ENCODE peak calls at places on chromosomes 3 and 15, in seven cellular contexts. J, Y, Q, F, E, B and A are unnamed samples.

GRCh38 chr15:70276401-70276800 is 178.7 kb upstream of the TLE3 start:
- DNase-seq in J (no peak), Y (no peak), Q (no peak), F (no peak), E (no peak), B (no peak), A (no peak)

GRCh38 chr15:42490246-42490742 is 647 bp downstream of the ZNF106 start:
- DNase-seq in J (peak; percentile 4), Y (no peak), Q (peak; percentile 56), F (no peak), E (no peak), B (no peak), A (no peak)

GRCh38 chr3:38031022-38031994 is 1.9 kb upstream of the PLCD1 start:
- DNase-seq in J (no peak), Y (peak; percentile 66), Q (no peak), F (peak; percentile 60), E (peak; percentile 92), B (peak; percentile 83), A (peak; percentile 80)

GRCh38 chr15:46685096-46685495 is 1032.2 kb upstream of the SEMA6D start:
- DNase-seq in J (no peak), Y (no peak), Q (no peak), F (no peak), E (no peak), B (no peak), A (no peak)

GRCh38 chr3:111737712-111738097 is 121.4 kb upstream of the PHLDB2 start:
- DNase-seq in J (peak; percentile 98), Y (peak; percentile 48), Q (no peak), F (peak; percentile 73), E (peak; percentile 60), B (peak; percentile 86), A (peak; percentile 35)

GRCh38 chr15:27831384-27832262 is 267.5 kb downstream of the OCA2 start:
- DNase-seq in J (no peak), Y (no peak), Q (no peak), F (no peak), E (no peak), B (no peak), A (no peak)

GRCh38 chr3:28601291-28601690 is 252.7 kb upstream of the AZI2 start:
- DNase-seq in J (no peak), Y (no peak), Q (no peak), F (no peak), E (no peak), B (no peak), A (no peak)

GRCh38 chr15:71688509-71689094 is 121.8 kb upstream of the NR2E3 start:
- DNase-seq in J (no peak), Y (no peak), Q (no peak), F (no peak), E (no peak), B (no peak), A (no peak)

GRCh38 chr15:69568621-69569020 is 116.0 kb downstream of the RPLP1 start:
- DNase-seq in J (peak; percentile 83), Y (no peak), Q (no peak), F (no peak), E (no peak), B (no peak), A (no peak)

GRCh38 chr3:123376451-123377172 is 72.3 kb downstream of the ADCY5 start:
- DNase-seq in J (no peak), Y (no peak), Q (no peak), F (no peak), E (no peak), B (peak; percentile 64), A (no peak)

GRCh38 chr3:123377173-123377740 is 71.6 kb downstream of the ADCY5 start:
- DNase-seq in J (no peak), Y (no peak), Q (no peak), F (no peak), E (no peak), B (peak; percentile 61), A (no peak)

GRCh38 chr3:123374016-123374415 is 74.9 kb downstream of the ADCY5 start:
- DNase-seq in J (no peak), Y (no peak), Q (no peak), F (no peak), E (no peak), B (peak; percentile 32), A (no peak)

GRCh38 chr3:123373535-123373987 is 75.3 kb downstream of the ADCY5 start:
- DNase-seq in J (no peak), Y (no peak), Q (no peak), F (peak; percentile 87), E (no peak), B (peak; percentile 94), A (peak; percentile 55)

GRCh38 chr3:123375014-123375940 is 73.6 kb downstream of the ADCY5 start:
- DNase-seq in J (no peak), Y (no peak), Q (no peak), F (peak; percentile 64), E (no peak), B (peak; percentile 70), A (no peak)
- TF ChIP-seq POLR2A in J (no peak), Y (no peak), Q (no peak), F (no peak), E (no peak), B (no peak), A (no peak)

GRCh38 chr3:51384730-51385473 is at the start of gene MANF:
- DNase-seq in J (peak; percentile 97), Y (peak; percentile 95), Q (peak; percentile 99), F (peak; percentile 99), E (peak; percentile 98), B (peak; percentile 99), A (peak; percentile 99)
- TF ChIP-seq POLR2A in J (peak; percentile 97), Y (peak; percentile 82), Q (peak; percentile 69), F (peak; percentile 77), E (peak; percentile 87), B (peak; percentile 24), A (no peak)

GRCh38 chr3:12759097-12759679 is at the start of gene TMEM40:
- DNase-seq in J (no peak), Y (peak; percentile 32), Q (no peak), F (no peak), E (no peak), B (no peak), A (no peak)
- TF ChIP-seq POLR2A in J (no peak), Y (no peak), Q (no peak), F (no peak), E (no peak), B (no peak), A (no peak)

GRCh38 chr15:75714195-75714594 is 1.5 kb upstream of the CSPG4 start:
- DNase-seq in J (no peak), Y (no peak), Q (no peak), F (no peak), E (no peak), B (no peak), A (no peak)

GRCh38 chr15:75718326-75718725 is 5.7 kb upstream of the CSPG4 start:
- DNase-seq in J (peak; percentile 76), Y (no peak), Q (no peak), F (no peak), E (peak; percentile 51), B (no peak), A (no peak)

GRCh38 chr15:75713338-75713895 is 769 bp upstream of the CSPG4 start:
- DNase-seq in J (peak; percentile 49), Y (peak; percentile 40), Q (no peak), F (peak; percentile 64), E (no peak), B (peak; percentile 92), A (peak; percentile 37)

GRCh38 chr15:75712668-75713337 is at the start of gene CSPG4:
- DNase-seq in J (peak; percentile 73), Y (no peak), Q (no peak), F (peak; percentile 83), E (peak; percentile 31), B (peak; percentile 95), A (peak; percentile 48)
- TF ChIP-seq POLR2A in J (peak; percentile 88), Y (no peak), Q (no peak), F (no peak), E (no peak), B (peak; percentile 92), A (no peak)

GRCh38 chr3:5122030-5122740 is at the start of gene ARL8B:
- DNase-seq in J (peak; percentile 83), Y (peak; percentile 89), Q (peak; percentile 92), F (peak; percentile 93), E (peak; percentile 92), B (peak; percentile 94), A (peak; percentile 91)
- TF ChIP-seq POLR2A in J (peak; percentile 91), Y (peak; percentile 78), Q (peak; percentile 84), F (no peak), E (peak; percentile 80), B (peak; percentile 27), A (peak; percentile 84)

DNA sequence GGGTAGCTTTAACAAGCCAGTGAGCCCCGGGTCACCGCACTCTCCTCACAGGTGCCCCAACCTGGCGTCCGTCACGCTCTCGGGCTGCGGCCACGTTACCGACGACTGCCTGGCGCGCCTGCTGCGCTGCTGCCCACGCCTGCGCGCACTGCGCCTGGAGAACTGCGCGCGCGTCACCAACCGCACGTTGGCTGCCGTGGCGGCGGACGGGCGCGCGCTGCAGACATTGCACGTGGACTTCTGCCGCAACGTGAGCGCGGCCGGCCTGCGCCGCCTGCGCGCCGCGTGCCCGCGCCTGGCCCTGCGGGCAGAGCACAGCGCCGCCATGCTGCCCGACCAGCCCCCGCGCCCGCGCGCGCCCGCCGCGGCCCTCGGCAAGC is 3.4 kb downstream of the FBXL22 start:
- DNase-seq in J (peak; percentile 93), Y (peak; percentile 96), Q (peak; percentile 95), F (peak; percentile 94), E (peak; percentile 90), B (peak; percentile 93), A (peak; percentile 94)
- TF ChIP-seq POLR2A in J (peak; percentile 41), Y (peak; percentile 97), Q (peak; percentile 98), F (no peak), E (peak; percentile 86), B (peak; percentile 69), A (peak; percentile 96)

DNA sequence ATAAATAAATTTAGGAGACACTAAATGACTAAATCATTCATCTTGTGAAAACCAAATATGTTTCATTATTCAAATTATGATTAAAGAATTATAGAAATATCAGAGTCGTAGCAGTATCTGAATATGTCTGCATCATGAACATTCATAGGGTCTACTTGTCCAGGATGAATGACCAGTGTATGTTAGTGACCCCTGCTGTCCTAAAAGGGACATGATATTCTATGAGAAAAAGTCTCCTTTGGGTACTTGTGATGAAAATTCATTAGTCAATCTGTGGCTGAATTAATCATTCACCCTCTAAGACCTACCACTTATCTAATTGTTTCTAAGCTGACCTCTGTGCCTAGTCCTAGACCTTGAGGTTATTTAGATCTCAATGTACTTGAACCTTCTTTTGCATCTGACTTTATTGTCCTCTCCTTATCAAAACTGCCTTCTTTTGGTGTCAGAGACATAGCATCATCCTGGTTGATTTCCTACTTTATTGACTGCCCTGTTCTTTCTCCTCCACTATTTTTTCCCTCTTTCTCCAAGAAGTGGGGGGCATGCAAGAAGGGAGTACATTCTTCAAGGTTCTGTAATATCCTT is 799.3 kb downstream of the DIPK2A start:
- DNase-seq in J (peak; percentile 38), Y (peak; percentile 33), Q (peak; percentile 24), F (no peak), E (no peak), B (no peak), A (no peak)
- TF ChIP-seq POLR2A in J (no peak), Y (no peak), Q (no peak), F (no peak), E (no peak), B (no peak), A (no peak)

GRCh38 chr3:51498871-51499790 is 684 bp downstream of the DCAF1 start:
- DNase-seq in J (peak; percentile 89), Y (peak; percentile 94), Q (peak; percentile 94), F (peak; percentile 96), E (peak; percentile 97), B (peak; percentile 98), A (peak; percentile 98)
- TF ChIP-seq POLR2A in J (peak; percentile 55), Y (no peak), Q (peak; percentile 13), F (no peak), E (peak; percentile 71), B (peak; percentile 31), A (no peak)